ENCODE peak calls at places on chromosome X, in five cellular contexts. Z is right cardiac atrium, S is GM23338, L is neural progenitor cell, X is IMR-90. F is an unnamed sample.

GRCh38 chrX:105323951-105324350 is 103.5 kb upstream of the TEX13A start:
- DNase-seq in X (peak; percentile 40), Z (no peak), S (no peak), L (no peak), F (no peak)

GRCh38 chrX:13676885-13677284 is 12.0 kb upstream of the RAB9A start:
- DNase-seq in L (no peak), X (no peak), Z (no peak), S (no peak), F (no peak)

GRCh38 chrX:135707880-135708279 is 5.6 kb upstream of the CT45A1 start:
- DNase-seq in X (no peak), S (peak; percentile 86), Z (no peak), L (peak; percentile 20), F (no peak)

GRCh38 chrX:48823029-48823428 is 3.3 kb upstream of the ERAS start:
- DNase-seq in L (no peak), S (no peak), X (no peak), Z (no peak), F (no peak)

GRCh38 chrX:63330681-63331080 is 20.5 kb downstream of the SPIN4 start:
- DNase-seq in S (no peak), X (no peak), L (no peak), Z (no peak), F (no peak)

GRCh38 chrX:112877771-112878173 is 37.1 kb upstream of the AMOT start:
- DNase-seq in X (no peak), Z (no peak), L (peak; percentile 46), S (no peak), F (no peak)

GRCh38 chrX:37785569-37785968 is 5.7 kb downstream of the CYBB start:
- DNase-seq in S (no peak), Z (peak; percentile 12), X (no peak), L (no peak), F (no peak)

GRCh38 chrX:39137363-39137954 is 336.2 kb downstream of the MID1IP1 start:
- DNase-seq in Z (no peak), X (no peak), S (no peak), L (no peak), F (no peak)

GRCh38 chrX:125713633-125714032 is 394.0 kb downstream of the TEX13C start:
- DNase-seq in X (no peak), L (no peak), Z (no peak), S (no peak), F (no peak)

GRCh38 chrX:19886375-19886774 is 1.0 kb downstream of the SH3KBP1 start:
- DNase-seq in S (peak; percentile 13), L (peak; percentile 15), X (no peak), Z (no peak), F (no peak)
- H3K4me1 ChIP-seq in S (no peaks in the 10 kb centered on the region), L (no peaks in the 10 kb centered on the region), X (peaks cover 5% of the 10 kb centered on the region), Z (peaks cover 2% of the 10 kb centered on the region), F (no peaks in the 10 kb centered on the region)

DNA sequence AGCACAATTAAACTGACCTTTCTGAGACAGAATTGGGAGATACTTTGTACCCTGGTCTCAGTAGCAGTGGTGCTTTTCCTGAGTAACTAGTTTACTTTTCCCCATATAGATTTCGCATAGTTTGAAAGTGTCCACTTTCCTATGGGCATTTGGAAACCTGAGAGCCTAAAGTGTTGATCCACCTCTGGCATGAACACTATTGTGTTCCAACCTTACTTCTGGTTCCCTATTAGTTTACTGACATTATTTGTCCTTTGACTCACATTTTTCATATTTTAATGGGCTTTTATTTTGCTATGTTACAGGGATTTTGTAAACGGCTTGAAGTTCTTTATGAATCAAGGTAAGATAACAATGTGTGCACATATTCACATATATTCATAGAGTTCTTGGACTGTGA is 103.7 kb downstream of the CBLL2 start:
- DNase-seq in S (no peak), L (no peak), X (no peak), Z (no peak), F (no peak)
- H3K4me1 ChIP-seq in S (no peaks in the 10 kb centered on the region), L (no peaks in the 10 kb centered on the region), X (peaks cover 2% of the 10 kb centered on the region), Z (no peaks in the 10 kb centered on the region), F (no peaks in the 10 kb centered on the region)

GRCh38 chrX:154695913-154696312 is 42.5 kb upstream of the CTAG2 start:
- DNase-seq in S (no peak), Z (no peak), X (peak; percentile 31), L (no peak), F (no peak)
- H3K4me1 ChIP-seq in S (peaks cover 6% of the 10 kb centered on the region), Z (peaks cover 2% of the 10 kb centered on the region), X (peaks cover 8% of the 10 kb centered on the region), L (no peaks in the 10 kb centered on the region), F (no peaks in the 10 kb centered on the region)

GRCh38 chrX:7109838-7110793 is 37.4 kb upstream of the STS start:
- DNase-seq in Z (no peak), S (no peak), L (peak; percentile 15), X (no peak), F (no peak)
- H3K4me1 ChIP-seq in Z (no peaks in the 10 kb centered on the region), S (peaks cover 11% of the 10 kb centered on the region), L (peaks cover 16% of the 10 kb centered on the region), X (peaks cover 5% of the 10 kb centered on the region), F (no peaks in the 10 kb centered on the region)

GRCh38 chrX:23694606-23695005 is 27.3 kb downstream of the PRDX4 start:
- DNase-seq in L (peak; percentile 76), S (peak; percentile 55), X (peak; percentile 57), Z (peak; percentile 50), F (peak; percentile 31)
- H3K4me1 ChIP-seq in L (no peaks in the 10 kb centered on the region), S (no peaks in the 10 kb centered on the region), X (no peaks in the 10 kb centered on the region), Z (no peaks in the 10 kb centered on the region), F (no peaks in the 10 kb centered on the region)

GRCh38 chrX:129956765-129957164 is 25.7 kb upstream of the BCORL1 start:
- DNase-seq in L (no peak), S (no peak), Z (no peak), X (no peak), F (no peak)
- H3K4me1 ChIP-seq in L (peaks cover 16% of the 10 kb centered on the region), S (peaks cover 18% of the 10 kb centered on the region), Z (no peaks in the 10 kb centered on the region), X (peaks cover 6% of the 10 kb centered on the region), F (no peaks in the 10 kb centered on the region)

GRCh38 chrX:154048398-154048797 is 28.7 kb upstream of the IRAK1 start:
- DNase-seq in X (no peak), L (no peak), Z (no peak), S (no peak), F (no peak)
- H3K4me1 ChIP-seq in X (peaks cover 13% of the 10 kb centered on the region), L (peaks cover 16% of the 10 kb centered on the region), Z (peaks cover 33% of the 10 kb centered on the region), S (peaks cover 2% of the 10 kb centered on the region), F (peaks cover 3% of the 10 kb centered on the region)

DNA sequence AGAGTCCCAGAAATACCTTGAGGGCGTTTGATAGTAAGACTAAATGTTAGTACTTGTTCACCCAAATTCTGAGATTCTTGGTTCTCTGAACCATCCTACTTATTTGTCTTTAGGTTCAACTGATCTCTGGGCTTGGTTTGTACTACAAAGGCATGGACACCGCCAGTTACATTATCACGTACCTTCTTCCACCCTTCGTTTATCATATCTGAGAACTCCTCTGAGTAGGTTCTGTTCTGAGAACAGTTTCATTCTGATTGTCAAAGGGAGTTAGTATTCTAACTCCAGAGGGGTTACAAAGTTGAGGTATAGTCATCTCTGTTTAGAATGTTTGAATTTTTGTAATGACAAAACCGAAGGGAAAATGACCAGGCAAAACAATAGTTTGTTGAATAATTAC is 19.3 kb downstream of the ZFX start:
- DNase-seq in L (no peak), S (no peak), Z (no peak), X (no peak), F (no peak)
- H3K4me1 ChIP-seq in L (peaks cover 34% of the 10 kb centered on the region), S (peaks cover 32% of the 10 kb centered on the region), Z (peaks cover 7% of the 10 kb centered on the region), X (peaks cover 15% of the 10 kb centered on the region), F (peaks cover 8% of the 10 kb centered on the region)

DNA sequence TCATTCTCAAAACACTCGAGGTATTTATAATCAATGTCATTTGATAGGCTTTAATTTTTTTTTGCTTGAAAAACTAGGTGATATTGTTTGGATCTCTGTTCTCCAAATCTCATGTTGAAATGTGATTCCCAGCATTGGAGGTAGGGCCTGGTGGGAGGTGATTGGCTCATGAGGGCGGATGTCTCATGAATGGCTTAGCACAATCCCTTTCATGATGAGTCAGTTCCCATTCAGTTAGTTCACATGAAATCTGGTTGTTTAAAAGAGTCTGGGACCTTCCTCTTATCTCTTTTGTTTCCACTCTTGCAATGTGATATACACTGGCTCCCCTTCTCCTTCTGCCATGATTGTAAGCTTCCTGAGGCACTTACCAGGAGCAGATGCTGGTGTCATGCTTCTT is 638.7 kb downstream of the DMD start:
- DNase-seq in S (no peak), Z (no peak), L (peak; percentile 8), X (peak; percentile 60), F (no peak)
- H3K4me1 ChIP-seq in S (no peaks in the 10 kb centered on the region), Z (no peaks in the 10 kb centered on the region), L (no peaks in the 10 kb centered on the region), X (no peaks in the 10 kb centered on the region), F (no peaks in the 10 kb centered on the region)

GRCh38 chrX:107823456-107823855 is 2.2 kb upstream of the MID2 start:
- DNase-seq in S (no peak), L (no peak), Z (no peak), X (peak; percentile 83), F (no peak)

GRCh38 chrX:107823042-107823441 is 2.6 kb upstream of the MID2 start:
- DNase-seq in S (no peak), Z (no peak), X (no peak), L (no peak), F (no peak)

DNA sequence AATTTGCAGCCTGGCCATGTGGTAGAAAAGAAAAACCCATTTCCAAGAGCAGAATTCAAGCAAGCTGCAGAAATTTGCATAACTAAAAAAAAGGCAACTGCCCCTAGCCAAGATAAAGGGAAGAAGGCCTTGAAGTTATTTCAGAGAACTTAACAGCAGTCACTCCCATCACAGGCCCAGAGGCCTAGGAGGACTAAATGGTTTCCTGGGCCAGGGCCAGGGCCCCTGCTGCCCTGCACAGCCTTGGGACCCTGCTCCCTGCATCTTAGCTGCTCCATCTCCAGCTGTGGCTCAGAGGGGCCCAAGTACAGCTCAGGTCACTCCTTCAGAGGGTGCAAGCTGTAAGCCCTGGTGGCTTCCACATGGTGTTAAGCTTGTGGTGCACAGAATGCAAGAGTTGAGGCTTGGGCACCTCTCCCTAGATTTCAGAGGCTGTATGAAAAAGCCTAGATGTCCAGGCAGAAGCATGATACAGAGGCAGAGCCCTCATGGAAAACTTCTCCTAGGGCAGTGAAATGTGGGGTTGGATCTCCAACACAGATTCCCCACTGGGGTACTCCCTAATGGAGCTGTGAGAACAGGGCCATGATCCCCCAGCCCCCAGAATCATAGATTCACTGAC is 6.7 kb upstream of the MID2 start:
- DNase-seq in L (peak; percentile 2), Z (no peak), S (peak; percentile 2), X (no peak), F (no peak)
- H3K4me1 ChIP-seq in L (no peaks in the 10 kb centered on the region), Z (no peaks in the 10 kb centered on the region), S (no peaks in the 10 kb centered on the region), X (no peaks in the 10 kb centered on the region), F (no peaks in the 10 kb centered on the region)

F was measured in mucosa of descending colon.